ENCODE peak calls at places on chromosomes 4 and X, in five cellular contexts. One of them, this sample, is unnamed.

GRCh38 chr4:184371390-184371787 is 103.0 kb downstream of the IRF2 start:
- DNase-seq in NB4: no peak
- DNase-seq in GM23338: no peak
- DNase-seq in uterus: no peak
- DNase-seq in cardiac fibroblast: no peak
- DNase-seq in this sample: no peak

GRCh38 chrX:98371994-98372393 is 1488.3 kb downstream of the RPA4 start:
- DNase-seq in NB4: no peak
- DNase-seq in GM23338: peak; percentile 28
- DNase-seq in uterus: no peak
- DNase-seq in cardiac fibroblast: no peak
- DNase-seq in this sample: no peak

GRCh38 chr4:76758996-76759395 is 138.9 kb downstream of the SOWAHB start:
- DNase-seq in NB4: no peak
- DNase-seq in GM23338: no peak
- DNase-seq in uterus: no peak
- DNase-seq in cardiac fibroblast: peak; percentile 37
- DNase-seq in this sample: peak; percentile 51

GRCh38 chr4:85153221-85153620 is 186.7 kb upstream of the WDFY3 start:
- DNase-seq in NB4: no peak
- DNase-seq in GM23338: no peak
- DNase-seq in uterus: no peak
- DNase-seq in cardiac fibroblast: peak; percentile 25
- DNase-seq in this sample: no peak

GRCh38 chr4:174592985-174593335 is 70.7 kb upstream of the HPGD start:
- DNase-seq in NB4: peak; percentile 63
- DNase-seq in GM23338: no peak
- DNase-seq in uterus: no peak
- DNase-seq in cardiac fibroblast: peak; percentile 60
- DNase-seq in this sample: no peak

GRCh38 chr4:65223601-65224000 is 446.7 kb downstream of the EPHA5 start:
- DNase-seq in NB4: no peak
- DNase-seq in GM23338: no peak
- DNase-seq in uterus: no peak
- DNase-seq in cardiac fibroblast: no peak
- DNase-seq in this sample: no peak

GRCh38 chr4:185341841-185342240 is 53.9 kb downstream of the LRP2BP start:
- DNase-seq in NB4: no peak
- DNase-seq in GM23338: no peak
- DNase-seq in uterus: no peak
- DNase-seq in cardiac fibroblast: no peak
- DNase-seq in this sample: peak; percentile 93

GRCh38 chrX:134520860-134521390 is 61.0 kb downstream of the HPRT1 start:
- DNase-seq in NB4: peak; percentile 75
- DNase-seq in GM23338: peak; percentile 80
- DNase-seq in uterus: no peak
- DNase-seq in cardiac fibroblast: peak; percentile 78
- DNase-seq in this sample: peak; percentile 62

GRCh38 chrX:146615807-146616206 is 193.8 kb upstream of the CXorf51B start:
- DNase-seq in NB4: no peak
- DNase-seq in GM23338: no peak
- DNase-seq in uterus: no peak
- DNase-seq in cardiac fibroblast: no peak
- DNase-seq in this sample: no peak

GRCh38 chrX:46279214-46279924 is 265.9 kb downstream of the ZNF674 start:
- DNase-seq in NB4: peak; percentile 31
- DNase-seq in GM23338: peak; percentile 32
- DNase-seq in uterus: no peak
- DNase-seq in cardiac fibroblast: no peak
- DNase-seq in this sample: no peak

GRCh38 chr4:189773909-189774308 is 166.8 kb upstream of the FRG1 start:
- DNase-seq in NB4: peak; percentile 80
- DNase-seq in GM23338: no peak
- DNase-seq in uterus: no peak
- DNase-seq in cardiac fibroblast: peak; percentile 3
- DNase-seq in this sample: no peak

GRCh38 chr4:12471193-12471592 is 1012.9 kb downstream of the RAB28 start:
- DNase-seq in NB4: no peak
- DNase-seq in GM23338: no peak
- DNase-seq in uterus: no peak
- DNase-seq in cardiac fibroblast: no peak
- DNase-seq in this sample: no peak

GRCh38 chr4:9691221-9692065 is 90.0 kb upstream of the DRD5 start:
- DNase-seq in NB4: peak; percentile 92
- DNase-seq in GM23338: peak; percentile 97
- DNase-seq in uterus: peak; percentile 96
- DNase-seq in cardiac fibroblast: peak; percentile 72
- DNase-seq in this sample: peak; percentile 81

GRCh38 chrX:333611-334311 is 15.2 kb upstream of the GTPBP6 start:
- DNase-seq in NB4: no peak
- DNase-seq in GM23338: no peak
- DNase-seq in uterus: no peak
- DNase-seq in cardiac fibroblast: no peak
- DNase-seq in this sample: no peak

GRCh38 chrX:70452143-70452733 is 7.6 kb downstream of the DLG3 start:
- DNase-seq in NB4: peak; percentile 41
- DNase-seq in GM23338: peak; percentile 77
- DNase-seq in uterus: peak; percentile 57
- DNase-seq in cardiac fibroblast: peak; percentile 47
- DNase-seq in this sample: peak; percentile 54

GRCh38 chr4:8155048-8155447 is 3.6 kb downstream of the ABLIM2 start:
- DNase-seq in NB4: no peak
- DNase-seq in GM23338: no peak
- DNase-seq in uterus: no peak
- DNase-seq in cardiac fibroblast: peak; percentile 30
- DNase-seq in this sample: no peak

DNA sequence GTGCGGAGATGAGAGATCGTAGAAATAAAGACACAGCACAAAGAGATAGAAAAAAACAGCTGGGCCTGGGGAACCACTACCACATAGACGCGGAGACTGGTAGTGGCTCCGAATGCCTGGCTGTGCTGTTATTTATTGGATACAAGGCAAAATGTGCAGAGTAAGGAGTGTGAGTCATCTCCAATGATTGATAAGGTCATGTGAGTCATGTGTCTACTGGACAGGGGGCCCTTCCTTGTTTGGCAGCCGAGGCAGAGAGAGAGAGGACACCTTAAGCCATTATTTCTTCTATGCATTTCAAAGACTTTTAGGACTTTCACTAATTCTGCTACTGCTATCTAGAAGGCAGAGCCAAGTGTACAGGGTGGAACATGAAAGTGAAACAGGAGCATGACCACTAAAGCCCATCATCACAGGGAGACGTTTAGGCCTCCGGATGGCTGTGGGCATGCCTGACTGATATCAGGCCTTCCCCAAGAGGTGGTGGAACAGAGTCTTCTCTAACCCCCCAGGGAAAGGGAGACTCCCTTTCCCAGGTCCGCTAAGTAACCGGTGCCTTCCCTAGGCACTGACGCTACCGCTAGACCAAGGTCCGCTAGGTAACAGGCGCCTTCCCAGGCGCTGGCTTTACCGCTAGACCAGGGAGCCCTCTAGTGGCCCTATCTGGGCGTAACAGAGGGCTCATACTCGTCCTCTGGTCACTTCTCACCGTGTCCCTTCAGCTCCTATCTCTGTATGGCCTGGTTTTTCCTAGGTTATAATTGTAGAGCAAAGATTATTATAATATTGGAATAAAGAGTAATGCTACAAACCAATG is 921.5 kb upstream of the PCDH10 start:
- DNase-seq in NB4: peak; percentile 32
- DNase-seq in GM23338: peak; percentile 80
- DNase-seq in uterus: no peak
- DNase-seq in cardiac fibroblast: peak; percentile 66
- DNase-seq in this sample: peak; percentile 35
- TF ChIP-seq CTCF in NB4: peak; percentile 43
- TF ChIP-seq CTCF in GM23338: peak; percentile 90
- TF ChIP-seq CTCF in uterus: no peak
- TF ChIP-seq CTCF in cardiac fibroblast: peak; percentile 57
- TF ChIP-seq CTCF in this sample: peak; percentile 44

DNA sequence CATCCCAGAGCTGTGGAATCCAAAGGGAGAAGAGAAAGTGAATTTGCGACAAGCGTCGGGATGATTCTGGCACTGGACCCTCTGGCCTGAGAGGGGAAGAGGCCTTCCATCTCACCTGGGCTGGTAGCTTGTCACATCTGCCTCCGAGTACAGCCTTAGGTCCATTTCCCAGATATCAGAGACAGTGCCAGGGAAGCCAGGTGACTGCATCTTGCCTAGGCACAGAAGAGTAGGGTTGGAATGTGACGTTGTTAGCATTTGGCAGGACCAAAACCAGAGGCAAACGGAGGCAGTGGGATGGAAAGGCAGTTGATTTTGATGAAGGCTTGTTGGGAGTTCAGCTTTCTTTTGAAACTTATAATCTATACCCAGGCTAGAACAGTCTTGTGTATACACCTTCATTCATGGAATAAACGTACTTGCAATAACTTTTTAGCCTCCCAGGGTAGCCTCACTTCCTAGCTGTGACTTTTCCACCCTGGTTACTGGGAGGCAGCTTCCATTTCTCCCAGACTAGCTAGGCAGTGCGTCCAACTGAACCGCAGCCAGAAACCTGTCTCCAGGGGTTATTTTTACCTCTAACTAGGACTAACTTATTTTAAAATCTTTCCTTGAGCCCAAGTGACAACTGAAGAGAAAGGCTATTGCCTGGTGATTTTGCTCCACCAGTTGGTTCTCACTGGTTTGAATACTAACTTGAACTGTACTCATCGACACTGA is 5.9 kb downstream of the SOD3 start:
- DNase-seq in NB4: no peak
- DNase-seq in GM23338: no peak
- DNase-seq in uterus: no peak
- DNase-seq in cardiac fibroblast: no peak
- DNase-seq in this sample: no peak
- H3K4me3 ChIP-seq in NB4: no peak overlapping the region
- H3K4me3 ChIP-seq in GM23338: peak overlapping the region; percentile 63
- H3K4me3 ChIP-seq in uterus: peak overlapping the region; percentile 25
- H3K4me3 ChIP-seq in cardiac fibroblast: no peak overlapping the region
- H3K4me3 ChIP-seq in this sample: no peak overlapping the region

DNA sequence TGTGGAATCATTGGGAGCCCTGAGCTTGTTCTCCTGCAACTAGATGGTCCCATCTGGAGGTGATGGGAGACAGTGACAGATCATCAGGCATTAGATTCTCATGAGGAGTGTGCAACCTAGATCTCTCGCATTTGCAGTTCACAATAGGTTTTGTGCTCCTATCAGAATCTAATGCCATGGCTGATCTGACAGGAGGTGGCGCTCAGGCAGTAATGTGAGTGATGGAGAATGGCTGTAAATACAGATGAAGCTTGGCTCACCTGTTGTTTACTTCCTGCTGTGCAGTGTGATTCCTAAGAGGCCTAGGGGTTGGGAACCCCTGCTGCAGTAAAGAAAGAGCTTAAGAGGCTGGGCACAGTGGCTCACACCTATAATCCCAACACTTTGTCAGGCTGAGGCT is 42.2 kb upstream of the PUDP start:
- DNase-seq in NB4: no peak
- DNase-seq in GM23338: no peak
- DNase-seq in uterus: no peak
- DNase-seq in cardiac fibroblast: no peak
- DNase-seq in this sample: no peak
- TF ChIP-seq CTCF in NB4: no peak
- TF ChIP-seq CTCF in GM23338: peak; percentile 26
- TF ChIP-seq CTCF in uterus: no peak
- TF ChIP-seq CTCF in cardiac fibroblast: no peak
- TF ChIP-seq CTCF in this sample: peak; percentile 1

GRCh38 chr4:55125763-55126541 is 557 bp upstream of the KDR start:
- DNase-seq in NB4: no peak
- DNase-seq in GM23338: peak; percentile 34
- DNase-seq in uterus: peak; percentile 27
- DNase-seq in cardiac fibroblast: peak; percentile 39
- DNase-seq in this sample: no peak
- H3K4me3 ChIP-seq in NB4: no peak overlapping the region
- H3K4me3 ChIP-seq in GM23338: peak overlapping the region; percentile 95
- H3K4me3 ChIP-seq in uterus: peak overlapping the region; percentile 54
- H3K4me3 ChIP-seq in cardiac fibroblast: peak overlapping the region; percentile 80
- H3K4me3 ChIP-seq in this sample: no peak overlapping the region

DNA sequence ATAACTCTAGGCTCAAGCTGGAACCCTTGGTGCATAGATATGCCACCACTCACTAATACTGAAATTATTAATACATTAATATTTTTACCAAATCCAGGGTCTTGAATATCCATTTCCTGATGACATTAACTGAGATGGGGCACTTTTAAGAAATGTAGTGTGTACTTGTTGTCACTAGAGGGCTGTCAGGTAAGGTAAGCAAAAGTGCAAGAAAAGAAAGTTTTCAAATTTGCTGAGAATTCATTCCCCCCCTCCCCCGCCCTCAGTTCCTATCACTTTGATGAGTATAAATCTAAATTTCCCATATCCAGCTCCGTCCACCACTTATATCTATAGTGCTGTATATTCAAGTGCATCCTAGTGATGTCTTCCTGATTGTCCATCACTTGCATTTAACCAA is 20.5 kb upstream of the WDR44 start:
- DNase-seq in NB4: peak; percentile 7
- DNase-seq in GM23338: peak; percentile 22
- DNase-seq in uterus: no peak
- DNase-seq in cardiac fibroblast: peak; percentile 10
- DNase-seq in this sample: peak; percentile 11
- TF ChIP-seq CTCF in NB4: peak; percentile 10
- TF ChIP-seq CTCF in GM23338: no peak
- TF ChIP-seq CTCF in uterus: no peak
- TF ChIP-seq CTCF in cardiac fibroblast: peak; percentile 47
- TF ChIP-seq CTCF in this sample: peak; percentile 28

DNA sequence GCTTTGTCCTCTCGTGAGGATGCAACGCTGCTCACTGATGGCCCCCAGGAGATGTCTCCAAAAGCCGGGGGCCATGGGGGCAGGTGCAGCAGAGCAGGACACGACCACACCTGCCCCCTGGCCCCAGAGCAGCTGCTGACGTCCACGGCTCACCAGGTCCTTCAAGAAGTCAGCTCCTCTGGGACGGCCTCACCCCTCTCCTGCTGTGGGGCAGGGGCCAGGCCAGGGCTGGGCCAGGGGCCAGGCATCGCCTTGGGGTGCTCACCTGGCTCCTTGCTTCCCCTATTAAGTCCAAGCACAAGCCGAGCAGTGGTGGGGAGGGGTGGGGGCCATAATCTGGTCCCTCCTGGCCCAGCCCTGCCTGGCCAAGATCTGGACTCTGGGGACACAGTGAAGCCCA is 28.6 kb upstream of the MXD4 start:
- DNase-seq in NB4: no peak
- DNase-seq in GM23338: no peak
- DNase-seq in uterus: peak; percentile 13
- DNase-seq in cardiac fibroblast: no peak
- DNase-seq in this sample: no peak
- H3K4me3 ChIP-seq in NB4: no peak overlapping the region
- H3K4me3 ChIP-seq in GM23338: no peak overlapping the region
- H3K4me3 ChIP-seq in uterus: no peak overlapping the region
- H3K4me3 ChIP-seq in cardiac fibroblast: no peak overlapping the region
- H3K4me3 ChIP-seq in this sample: no peak overlapping the region

GRCh38 chr4:5378002-5378401 is 326.7 kb downstream of the STK32B start:
- DNase-seq in NB4: peak; percentile 33
- DNase-seq in GM23338: peak; percentile 21
- DNase-seq in uterus: no peak
- DNase-seq in cardiac fibroblast: peak; percentile 17
- DNase-seq in this sample: peak; percentile 10
- TF ChIP-seq CTCF in NB4: peak; percentile 22
- TF ChIP-seq CTCF in GM23338: peak; percentile 73
- TF ChIP-seq CTCF in uterus: no peak
- TF ChIP-seq CTCF in cardiac fibroblast: no peak
- TF ChIP-seq CTCF in this sample: peak; percentile 8

This sample was measured in GM12865.